ENCODE peak calls at places on chromosomes 13 and 19, in four cellular contexts. F is WTC11, E is posterior cingulate gyrus, N is globus pallidus. Z is an unnamed sample.

GRCh38 chr13:80334582-80335260 is 6.2 kb downstream of the SPRY2 start:
- DNase-seq in F (no peak), E (no peak), N (no peak), Z (no peak)

GRCh38 chr13:57270493-57270892 is 103.5 kb downstream of the PRR20E start:
- DNase-seq in F (no peak), E (no peak), N (no peak), Z (no peak)

GRCh38 chr13:32894589-32895001 is 121.6 kb upstream of the KL start:
- DNase-seq in F (no peak), E (no peak), N (no peak), Z (no peak)

GRCh38 chr13:44312898-44313551 is 60.6 kb upstream of the SERP2 start:
- DNase-seq in F (no peak), E (no peak), N (no peak), Z (no peak)

GRCh38 chr19:44943801-44944249 is 1.8 kb downstream of the APOC4 start:
- DNase-seq in F (no peak), E (peak), N (peak), Z (peak)

GRCh38 chr13:111202745-111203144 is 87.6 kb downstream of the ARHGEF7 start:
- DNase-seq in F (no peak), E (no peak), N (no peak), Z (no peak)

GRCh38 chr19:17021793-17022590 is 4.6 kb downstream of the CPAMD8 start:
- DNase-seq in F (no peak), E (no peak), N (no peak), Z (no peak)

GRCh38 chr19:11963566-11964355 is 1.1 kb upstream of the ZNF763 start:
- DNase-seq in F (peak), E (peak), N (peak), Z (peak)

GRCh38 chr13:105334211-105334610 is 1201.3 kb downstream of the EFNB2 start:
- DNase-seq in F (no peak), E (no peak), N (no peak), Z (no peak)

GRCh38 chr19:42290523-42291436 is 11.2 kb upstream of the PRR19 start:
- DNase-seq in F (no peak), E (no peak), N (no peak), Z (no peak)

GRCh38 chr19:22784051-22784450 is at the start of gene ZNF99:
- DNase-seq in F (no peak), E (peak), N (peak), Z (peak)

GRCh38 chr13:60397693-60398437 is 845 bp downstream of the TDRD3 start:
- DNase-seq in F (peak), E (peak), N (peak), Z (peak)

GRCh38 chr13:20997301-20998061 is 63.9 kb downstream of the LATS2 start:
- DNase-seq in F (no peak), E (no peak), N (no peak), Z (peak)

GRCh38 chr13:75132800-75133695 is 348.9 kb downstream of the TBC1D4 start:
- DNase-seq in F (no peak), E (no peak), N (no peak), Z (no peak)

GRCh38 chr19:7550169-7550770 is 14.8 kb downstream of the PNPLA6 start:
- DNase-seq in F (no peak), E (no peak), N (no peak), Z (no peak)

GRCh38 chr13:40457844-40458243 is 208.6 kb downstream of the FOXO1 start:
- DNase-seq in F (no peak), E (no peak), N (no peak), Z (no peak)

GRCh38 chr19:57812201-57812600 is 2.5 kb downstream of the ZNF552 start:
- DNase-seq in F (no peak), E (no peak), N (no peak), Z (no peak)

GRCh38 chr13:34942732-34943674 is 933 bp downstream of the NBEA start:
- DNase-seq in F (peak), E (peak), N (peak), Z (no peak)

GRCh38 chr13:99367663-99368448 is 60.7 kb upstream of the GPR183 start:
- DNase-seq in F (no peak), E (no peak), N (no peak), Z (no peak)

GRCh38 chr19:48095637-48096175 is 14.9 kb downstream of the PLA2G4C start:
- DNase-seq in F (no peak), E (no peak), N (no peak), Z (no peak)

GRCh38 chr19:33704271-33704670 is 82.5 kb downstream of the CHST8 start:
- DNase-seq in F (no peak), E (no peak), N (no peak), Z (no peak)

GRCh38 chr13:77353980-77354379 is 27.1 kb upstream of the MYCBP2 start:
- DNase-seq in F (no peak), E (no peak), N (no peak), Z (no peak)

GRCh38 chr13:98214008-98214643 is 37.1 kb upstream of the RNF113B start:
- DNase-seq in F (peak), E (peak), N (no peak), Z (no peak)

GRCh38 chr19:768424-768823 is 17.5 kb downstream of the MISP start:
- DNase-seq in F (no peak), E (no peak), N (no peak), Z (no peak)

GRCh38 chr13:47179321-47179720 is 282.5 kb upstream of the HTR2A start:
- DNase-seq in F (no peak), E (no peak), N (no peak), Z (no peak)

GRCh38 chr19:35056513-35057063 is 15.1 kb downstream of the HPN start:
- DNase-seq in F (no peak), E (no peak), N (no peak), Z (no peak)

GRCh38 chr19:11296264-11296663 is 304 bp downstream of the TSPAN16 start:
- DNase-seq in F (no peak), E (peak), N (no peak), Z (peak)

GRCh38 chr13:51519839-51520238 is 64.4 kb upstream of the WDFY2 start:
- DNase-seq in F (no peak), E (no peak), N (peak), Z (no peak)

GRCh38 chr19:1153891-1154730 is 20.0 kb downstream of the SBNO2 start:
- DNase-seq in F (no peak), E (no peak), N (no peak), Z (no peak)

GRCh38 chr19:48968179-48968661 is 3.1 kb downstream of the FTL start:
- DNase-seq in F (no peak), E (no peak), N (no peak), Z (no peak)

GRCh38 chr13:91302070-91302469 is 45.4 kb upstream of the MIR17HG start:
- DNase-seq in F (no peak), E (no peak), N (no peak), Z (no peak)

GRCh38 chr13:40189885-40190655 is 476.4 kb downstream of the FOXO1 start:
- DNase-seq in F (no peak), E (peak), N (peak), Z (peak)

GRCh38 chr19:20607943-20608342 is 42.4 kb upstream of the ZNF737 start:
- DNase-seq in F (no peak), E (no peak), N (no peak), Z (no peak)

GRCh38 chr19:3897936-3898335 is 17.5 kb downstream of the ATCAY start:
- DNase-seq in F (no peak), E (no peak), N (no peak), Z (no peak)

Z was measured in putamen.